ENCODE peak calls at places on chromosome 12, in five cellular contexts. Z is tibial artery, I is OCI-LY7, O is prostate gland, M is SJCRH30. K is an unnamed sample.
A peak's percentile ranks its signal among the peaks of the same experiment; 100 is the strongest.

GRCh38 chr12:26744697-26745440 is 88.1 kb downstream of the ITPR2 start:
- DNase-seq in I (no peak), O (no peak), Z (no peak), M (peak; percentile 58), K (no peak)

GRCh38 chr12:43945983-43946382 is 110.1 kb downstream of the TMEM117 start:
- DNase-seq in O (no peak), Z (no peak), M (no peak), I (no peak), K (no peak)

GRCh38 chr12:92582888-92583287 is 119.9 kb upstream of the PLEKHG7 start:
- DNase-seq in O (no peak), I (no peak), M (no peak), Z (no peak), K (no peak)

GRCh38 chr12:27336254-27336653 is 3.6 kb downstream of the BMAL2 start:
- DNase-seq in I (no peak), M (no peak), O (no peak), Z (no peak), K (no peak)

GRCh38 chr12:52674416-52674775 is 5.8 kb downstream of the KRT1 start:
- DNase-seq in Z (no peak), I (no peak), M (no peak), O (no peak), K (no peak)

GRCh38 chr12:55696796-55697462 is 10.8 kb downstream of the ITGA7 start:
- DNase-seq in M (no peak), O (no peak), Z (no peak), I (no peak), K (no peak)

GRCh38 chr12:124648710-124649384 is 81.4 kb upstream of the NCOR2 start:
- DNase-seq in Z (no peak), I (no peak), M (no peak), O (no peak), K (no peak)

GRCh38 chr12:132071837-132072384 is 72.2 kb downstream of the DDX51 start:
- DNase-seq in Z (no peak), M (no peak), I (no peak), O (no peak), K (no peak)

GRCh38 chr12:64746663-64747062 is 12.5 kb downstream of the GNS start:
- DNase-seq in M (no peak), O (no peak), Z (no peak), I (no peak), K (no peak)

GRCh38 chr12:65941388-65941787 is 117.1 kb downstream of the HMGA2 start:
- DNase-seq in O (no peak), I (no peak), M (no peak), Z (no peak), K (no peak)

GRCh38 chr12:79364197-79364596 is 326.6 kb downstream of the PAWR start:
- DNase-seq in Z (no peak), M (no peak), O (no peak), I (no peak), K (no peak)

GRCh38 chr12:113914176-113914575 is 51.9 kb downstream of the RBM19 start:
- DNase-seq in O (no peak), M (no peak), I (no peak), Z (no peak), K (no peak)

GRCh38 chr12:102474438-102475064 is 5.8 kb downstream of the IGF1 start:
- DNase-seq in M (no peak), Z (no peak), O (no peak), I (no peak), K (peak; percentile 28)

DNA sequence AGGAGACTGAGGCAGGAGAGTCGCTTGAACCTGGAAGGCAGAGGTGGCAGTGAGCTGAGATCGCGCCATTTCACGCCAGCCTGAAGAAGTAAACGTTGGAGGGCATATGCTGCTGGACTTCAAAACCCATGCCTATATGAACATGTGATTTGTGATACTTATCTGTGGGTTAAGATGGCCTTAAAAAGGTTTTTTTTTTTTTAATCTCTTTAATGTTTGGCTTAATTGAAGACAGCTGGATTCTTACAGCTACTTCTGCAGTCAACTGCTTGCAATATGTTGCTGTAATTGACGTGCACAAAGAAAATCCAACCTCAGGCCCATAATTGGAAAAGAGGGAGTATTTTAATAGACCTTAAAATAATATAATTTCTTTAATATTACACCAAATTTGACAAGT is 1.5 kb upstream of the B3GNT4 start:
- DNase-seq in I (no peak), Z (no peak), M (no peak), O (no peak), K (no peak)
- H3K27ac ChIP-seq in I (no peak overlapping the region), Z (no peak overlapping the region), M (no peak overlapping the region), O (no peak overlapping the region), K (no peak overlapping the region)

DNA sequence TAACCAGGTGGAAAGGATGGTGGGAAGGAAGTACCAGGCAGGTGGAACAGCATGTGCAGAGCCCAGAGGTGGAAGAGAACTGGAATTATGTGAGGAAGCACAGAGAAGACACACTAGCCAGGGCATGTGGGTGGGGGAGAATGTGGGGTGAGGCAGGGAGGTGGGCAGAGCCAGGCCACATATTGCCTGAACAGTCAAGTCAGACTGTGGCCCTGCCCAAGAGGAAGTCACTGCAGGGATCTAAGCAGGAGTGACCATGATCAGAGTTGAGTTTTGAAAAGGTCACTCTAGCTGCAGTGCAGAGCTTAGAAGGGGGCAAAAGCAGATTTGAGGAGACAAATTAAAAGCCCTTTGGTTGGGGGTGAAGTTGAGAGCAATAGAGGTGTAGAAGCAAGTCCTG is 114.0 kb upstream of the SLC38A2 start:
- DNase-seq in Z (no peak), M (no peak), I (no peak), O (no peak), K (no peak)
- H3K27ac ChIP-seq in Z (no peak overlapping the region), M (no peak overlapping the region), I (no peak overlapping the region), O (no peak overlapping the region), K (no peak overlapping the region)

GRCh38 chr12:49020441-49020840 is 1.9 kb upstream of the PRKAG1 start:
- DNase-seq in I (no peak), M (no peak), Z (no peak), O (no peak), K (no peak)
- H3K27ac ChIP-seq in I (no peak overlapping the region), M (no peak overlapping the region), Z (peak overlapping the region; percentile 94), O (no peak overlapping the region), K (peak overlapping the region; percentile 87)

GRCh38 chr12:70246580-70246979 is 3.3 kb downstream of the CNOT2 start:
- DNase-seq in Z (no peak), M (no peak), I (no peak), O (no peak), K (no peak)
- H3K27ac ChIP-seq in Z (peak overlapping the region; percentile 51), M (no peak overlapping the region), I (no peak overlapping the region), O (no peak overlapping the region), K (no peak overlapping the region)

DNA sequence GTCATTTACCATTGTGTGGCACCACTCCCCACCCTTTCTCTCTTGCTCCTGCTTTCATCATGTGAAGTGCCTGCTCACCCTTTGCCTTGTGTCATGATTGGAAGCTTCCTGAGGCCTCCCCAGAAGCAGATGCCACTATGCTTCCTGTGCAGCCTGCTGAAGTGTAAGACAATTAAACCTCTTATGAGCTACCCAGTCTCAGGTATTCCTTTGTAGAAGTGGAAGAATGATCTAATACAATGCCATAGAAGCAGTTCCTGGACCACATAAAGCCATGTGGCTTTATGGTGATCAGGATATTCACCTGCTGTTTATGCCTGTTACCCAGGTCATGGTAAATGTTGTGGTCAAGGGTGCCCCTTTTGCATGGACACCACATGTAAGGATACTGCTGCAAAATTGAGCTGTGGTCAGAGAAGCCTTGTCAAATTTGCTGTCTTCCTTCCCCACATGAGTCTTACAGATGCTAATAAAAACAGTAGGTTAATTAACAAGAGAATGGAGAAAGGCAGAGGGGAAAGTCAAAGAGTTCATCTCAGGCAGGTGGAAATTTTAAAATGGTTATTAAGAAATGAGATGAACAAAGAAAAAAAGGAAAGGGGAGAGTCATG is 112.8 kb upstream of the IFNG-AS1 start:
- DNase-seq in M (no peak), I (no peak), Z (no peak), O (no peak), K (no peak)
- H3K27ac ChIP-seq in M (no peak overlapping the region), I (no peak overlapping the region), Z (no peak overlapping the region), O (no peak overlapping the region), K (no peak overlapping the region)

GRCh38 chr12:6372403-6373003 is 2.9 kb downstream of the SCNN1A start:
- DNase-seq in O (peak; percentile 67), M (peak; percentile 86), I (no peak), Z (peak; percentile 48), K (no peak)
- H3K27ac ChIP-seq in O (peak overlapping the region; percentile 87), M (peak overlapping the region; percentile 28), I (no peak overlapping the region), Z (peak overlapping the region; percentile 54), K (no peak overlapping the region)

DNA sequence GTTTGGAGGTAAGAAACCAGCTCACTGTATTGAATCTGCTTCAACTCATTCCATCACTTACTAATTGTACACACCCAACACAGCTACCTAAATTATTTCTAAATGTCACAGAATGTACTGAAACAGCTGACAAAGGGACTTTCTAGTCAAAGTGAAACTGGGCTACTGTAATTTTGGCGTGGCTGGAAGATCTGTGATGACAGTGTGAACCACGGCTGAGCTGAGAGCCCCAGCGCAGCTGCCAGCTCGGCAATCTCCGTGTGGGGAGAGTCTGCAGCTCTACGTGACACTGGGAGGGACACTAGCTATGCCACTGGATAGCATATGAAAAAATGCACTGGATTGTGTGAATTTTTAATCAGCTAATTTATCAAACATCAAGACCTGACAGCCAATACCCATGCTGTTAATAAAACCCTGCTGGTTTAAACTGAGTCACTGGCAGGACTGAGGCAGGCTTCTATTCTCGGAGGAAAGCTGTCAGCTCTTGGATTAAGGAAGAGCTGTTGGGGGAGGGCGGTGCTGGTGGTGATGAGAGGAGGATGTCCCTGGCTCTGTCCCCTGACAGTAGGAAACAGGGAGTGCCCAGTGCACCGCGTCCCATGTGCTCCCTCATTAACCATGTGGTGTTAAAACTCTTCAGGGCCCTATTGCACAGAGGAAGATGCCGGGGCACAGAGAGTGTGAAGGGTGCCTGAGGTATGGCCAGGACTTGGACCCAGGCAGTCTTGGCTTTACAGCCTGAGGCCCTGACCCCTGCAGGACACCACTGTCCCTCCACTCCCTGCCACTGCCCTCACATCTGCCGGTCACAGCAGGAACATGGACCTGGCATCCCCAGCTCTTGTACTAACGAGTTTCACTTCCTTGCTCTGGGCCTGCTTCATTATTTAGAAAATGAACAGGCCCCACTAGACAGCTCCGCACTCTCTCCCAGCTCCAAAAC is 13.3 kb downstream of the SLC15A4 start:
- DNase-seq in O (no peak), Z (peak; percentile 75), M (no peak), I (peak; percentile 33), K (no peak)
- H3K27ac ChIP-seq in O (peak overlapping the region; percentile 1), Z (peak overlapping the region; percentile 43), M (no peak overlapping the region), I (peak overlapping the region; percentile 33), K (no peak overlapping the region)

K was measured in CD4-positive, CD25-positive, alpha-beta regulatory T cell.